ENCODE peak calls at places on chromosomes 5 and 9, in eight cellular contexts. U, Y, M, G, F, A, Z and K are unnamed samples.

GRCh38 chr9:16154570-16155078 is 601.8 kb downstream of the CCDC171 start:
- DNase-seq in U (no peak), Y (peak; percentile 66), M (no peak), G (peak; percentile 84), F (no peak), A (peak; percentile 37), Z (peak; percentile 83), K (no peak)

GRCh38 chr9:112562235-112562958 is 75.8 kb downstream of the KIAA1958 start:
- DNase-seq in U (no peak), Y (no peak), M (no peak), G (no peak), F (no peak), A (no peak), Z (no peak), K (no peak)

GRCh38 chr5:170278611-170279500 is 18.7 kb downstream of the LCP2 start:
- DNase-seq in U (no peak), Y (no peak), M (no peak), G (peak; percentile 49), F (no peak), A (no peak), Z (no peak), K (no peak)

GRCh38 chr9:98607787-98608186 is 100.9 kb downstream of the GABBR2 start:
- DNase-seq in U (peak; percentile 88), Y (peak; percentile 89), M (peak; percentile 97), G (no peak), F (no peak), A (peak; percentile 91), Z (no peak), K (peak; percentile 81)

GRCh38 chr5:132180134-132180745 is 47.4 kb downstream of the P4HA2 start:
- DNase-seq in U (peak; percentile 55), Y (peak; percentile 87), M (peak; percentile 74), G (peak; percentile 60), F (peak; percentile 47), A (peak; percentile 81), Z (peak; percentile 73), K (peak; percentile 95)

GRCh38 chr5:170628691-170629565 is 125.1 kb downstream of the KCNIP1 start:
- DNase-seq in U (no peak), Y (no peak), M (no peak), G (no peak), F (no peak), A (no peak), Z (no peak), K (peak; percentile 69)

GRCh38 chr5:150469718-150470470 is 20.4 kb upstream of the RPS14 start:
- DNase-seq in U (peak; percentile 99), Y (peak; percentile 98), M (peak; percentile 98), G (no peak), F (no peak), A (peak; percentile 93), Z (peak; percentile 46), K (peak; percentile 93)

GRCh38 chr5:135535820-135536801 is at the start of gene NEUROG1:
- DNase-seq in U (no peak), Y (no peak), M (no peak), G (peak; percentile 96), F (no peak), A (no peak), Z (peak; percentile 26), K (peak; percentile 78)

GRCh38 chr9:74122661-74123060 is 374.5 kb upstream of the RORB start:
- DNase-seq in U (no peak), Y (no peak), M (no peak), G (no peak), F (no peak), A (no peak), Z (no peak), K (no peak)

GRCh38 chr9:77710965-77711657 is 63.0 kb upstream of the GNA14 start:
- DNase-seq in U (no peak), Y (no peak), M (no peak), G (no peak), F (no peak), A (no peak), Z (no peak), K (no peak)

GRCh38 chr5:68047035-68047434 is 168.5 kb upstream of the PIK3R1 start:
- DNase-seq in U (peak; percentile 92), Y (peak; percentile 86), M (peak; percentile 54), G (no peak), F (no peak), A (peak; percentile 47), Z (no peak), K (peak; percentile 30)

GRCh38 chr9:91486699-91487497 is 63.3 kb upstream of the NFIL3 start:
- DNase-seq in U (peak; percentile 88), Y (peak; percentile 75), M (peak; percentile 68), G (no peak), F (no peak), A (peak; percentile 17), Z (no peak), K (peak; percentile 83)

GRCh38 chr9:117434568-117434967 is 19.7 kb upstream of the ASTN2 start:
- DNase-seq in U (no peak), Y (no peak), M (no peak), G (peak; percentile 31), F (no peak), A (no peak), Z (no peak), K (no peak)

GRCh38 chr9:122944960-122945888 is 4.4 kb downstream of the RABGAP1 start:
- DNase-seq in U (no peak), Y (no peak), M (peak; percentile 54), G (no peak), F (no peak), A (peak; percentile 59), Z (no peak), K (no peak)
- H3K4me2 ChIP-seq in U (no peak overlapping the region), Y (no peak overlapping the region), M (peak overlapping the region; percentile 38), G (no peak overlapping the region), F (no peak overlapping the region), A (peak overlapping the region; percentile 50), Z (no peak overlapping the region), K (no peak overlapping the region)

GRCh38 chr5:179908528-179908927 is 831 bp upstream of the TBC1D9B start:
- DNase-seq in U (no peak), Y (peak; percentile 13), M (no peak), G (peak; percentile 75), F (no peak), A (no peak), Z (no peak), K (peak; percentile 23)

GRCh38 chr5:179905144-179905526 is 2.6 kb downstream of the TBC1D9B start:
- DNase-seq in U (no peak), Y (no peak), M (no peak), G (no peak), F (no peak), A (no peak), Z (no peak), K (peak; percentile 27)

GRCh38 chr5:179906294-179906794 is 1.4 kb downstream of the TBC1D9B start:
- DNase-seq in U (no peak), Y (no peak), M (no peak), G (peak; percentile 15), F (no peak), A (no peak), Z (no peak), K (peak; percentile 71)

GRCh38 chr5:179907570-179908324 is at the start of gene TBC1D9B:
- DNase-seq in U (peak; percentile 22), Y (peak; percentile 89), M (peak; percentile 45), G (peak; percentile 88), F (no peak), A (peak; percentile 59), Z (peak; percentile 90), K (peak; percentile 98)

GRCh38 chr5:179906795-179907569 is 715 bp downstream of the TBC1D9B start:
- DNase-seq in U (no peak), Y (peak; percentile 60), M (peak; percentile 7), G (peak; percentile 69), F (no peak), A (peak; percentile 14), Z (peak; percentile 33), K (peak; percentile 90)
- H2AFZ ChIP-seq in U (peak overlapping the region; percentile 71), Y (peak overlapping the region; percentile 79), M (peak overlapping the region; percentile 82), G (peak overlapping the region; percentile 87), F (no peak overlapping the region), A (peak overlapping the region; percentile 62), Z (peak overlapping the region; percentile 81), K (peak overlapping the region; percentile 84)

DNA sequence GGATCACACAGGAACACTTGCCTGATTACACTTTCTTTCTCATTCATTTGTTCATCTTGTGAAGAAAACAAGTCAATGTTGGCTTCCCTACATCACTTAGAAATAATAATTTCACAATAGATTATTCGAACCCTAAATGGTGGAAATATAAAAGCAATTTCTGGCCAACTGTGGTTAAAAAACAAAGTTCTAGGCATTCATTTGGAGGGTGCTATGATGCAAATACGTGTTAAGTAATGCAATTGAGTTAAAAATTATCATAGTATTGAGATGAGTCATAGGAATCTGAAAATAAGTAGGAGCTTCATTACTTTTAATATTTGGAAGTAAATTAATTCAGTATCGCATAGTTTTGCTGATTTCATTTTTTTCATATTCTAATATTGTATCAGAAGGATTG is 647.8 kb upstream of the WWC1 start:
- DNase-seq in U (peak; percentile 57), Y (peak; percentile 64), M (no peak), G (no peak), F (no peak), A (peak; percentile 60), Z (no peak), K (no peak)
- H3K4me2 ChIP-seq in U (no peak overlapping the region), Y (peak overlapping the region; percentile 68), M (no peak overlapping the region), G (no peak overlapping the region), F (no peak overlapping the region), A (peak overlapping the region; percentile 7), Z (no peak overlapping the region), K (no peak overlapping the region)

DNA sequence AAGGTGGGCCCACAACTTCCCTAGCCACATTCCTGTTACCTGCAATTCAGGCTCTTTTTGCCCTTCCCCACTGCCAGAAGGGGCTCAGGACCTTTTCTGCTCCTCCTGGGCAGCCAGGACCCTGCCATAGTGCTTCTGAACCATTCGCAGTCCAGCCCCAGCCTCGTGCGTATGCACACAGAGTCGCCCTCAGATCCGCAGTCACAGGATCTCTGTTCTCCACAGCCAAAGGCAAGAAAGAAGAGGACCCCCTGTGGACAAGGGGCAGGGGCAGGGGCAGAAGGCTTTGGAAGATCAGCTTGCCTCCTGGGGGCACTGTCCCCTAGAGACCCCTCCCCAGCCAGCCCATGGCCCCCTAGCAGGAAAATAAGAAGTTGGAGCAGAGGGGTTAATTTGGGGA is 82.8 kb downstream of the PCDH1 start:
- DNase-seq in U (no peak), Y (no peak), M (no peak), G (peak; percentile 56), F (no peak), A (no peak), Z (no peak), K (peak; percentile 9)
- H2AFZ ChIP-seq in U (no peak overlapping the region), Y (no peak overlapping the region), M (no peak overlapping the region), G (no peak overlapping the region), F (no peak overlapping the region), A (no peak overlapping the region), Z (no peak overlapping the region), K (no peak overlapping the region)

DNA sequence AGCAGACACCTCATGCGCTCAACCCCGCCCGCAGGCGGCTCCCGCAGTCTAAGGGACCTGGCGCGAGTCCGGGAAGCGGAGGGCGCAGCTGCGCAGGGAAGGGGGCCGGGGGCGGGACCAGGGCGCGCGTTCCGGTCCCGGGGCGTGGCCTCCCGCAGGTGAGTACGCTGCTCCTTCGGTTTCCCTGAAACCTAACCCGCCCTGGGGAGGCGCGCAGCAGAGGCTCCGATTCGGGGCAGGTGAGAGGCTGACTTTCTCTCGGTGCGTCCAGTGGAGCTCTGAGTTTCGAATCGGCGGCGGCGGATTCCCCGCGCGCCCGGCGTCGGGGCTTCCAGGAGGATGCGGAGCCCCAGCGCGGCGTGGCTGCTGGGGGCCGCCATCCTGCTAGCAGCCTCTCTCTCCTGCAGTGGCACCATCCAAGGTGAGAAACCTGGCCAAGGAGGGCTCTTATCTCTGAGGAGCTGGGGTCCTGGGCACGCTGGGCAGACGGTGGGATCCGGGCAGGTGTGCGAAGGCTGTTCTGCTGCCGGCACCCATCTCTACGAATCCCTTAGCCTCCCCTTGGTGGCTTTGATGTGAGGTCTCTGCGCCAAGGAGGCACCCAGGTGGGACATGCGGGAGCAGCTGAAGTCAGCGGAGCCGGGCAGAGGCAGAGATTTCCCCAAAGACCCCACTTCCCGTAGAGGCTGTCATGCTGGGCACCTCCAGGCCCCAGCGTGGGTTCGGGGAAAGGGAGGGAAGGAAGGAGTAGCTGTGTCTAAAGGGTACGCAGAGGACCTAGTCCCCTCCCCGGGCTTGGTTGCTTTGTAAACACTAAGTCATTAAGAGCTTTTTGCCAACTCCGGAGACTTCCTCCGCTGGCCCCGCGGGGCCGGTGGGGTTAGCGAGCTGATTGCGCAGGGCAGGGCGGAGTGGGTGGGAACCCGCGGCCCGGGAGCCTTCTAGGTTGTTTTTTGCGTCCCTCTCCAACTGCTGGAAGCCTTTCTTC is at the start of gene F2RL1:
- DNase-seq in U (peak; percentile 82), Y (peak; percentile 85), M (peak; percentile 73), G (peak; percentile 91), F (peak; percentile 90), A (peak; percentile 68), Z (peak; percentile 96), K (peak; percentile 91)
- H3K4me2 ChIP-seq in U (peak within 1 kb of the TSS; percentile 91), Y (peak within 1 kb of the TSS; percentile 93), M (peak within 1 kb of the TSS; percentile 89), G (peak within 1 kb of the TSS; percentile 93), F (peak within 1 kb of the TSS; percentile 89), A (peak within 1 kb of the TSS; percentile 88), Z (peak within 1 kb of the TSS; percentile 79), K (peak within 1 kb of the TSS; percentile 86)